ENCODE peak calls at places on chromosome 21, in ten cellular contexts. A, M, B, Q, H, G, T, W, C and F are unnamed samples.

GRCh38 chr21:38664315-38664714 is 141.4 kb upstream of the ETS2 start:
- DNase-seq in A (no peak), Q (no peak), M (peak), W (no peak), C (no peak), T (no peak), G (no peak), H (no peak), B (no peak), F (no peak)

GRCh38 chr21:38591138-38591537 is 92.9 kb upstream of the ERG start:
- DNase-seq in A (no peak), C (no peak), B (no peak), W (no peak), T (no peak), M (no peak), G (no peak), H (no peak), Q (no peak), F (no peak)

GRCh38 chr21:38806153-38806941 is 618 bp downstream of the ETS2 start:
- DNase-seq in C (no peak), M (peak), Q (peak), W (no peak), B (no peak), A (no peak), G (peak), T (no peak), H (no peak), F (no peak)

GRCh38 chr21:17461582-17461981 is 51.3 kb upstream of the CXADR start:
- DNase-seq in W (peak), T (no peak), A (peak), Q (no peak), B (no peak), G (no peak), M (no peak), H (peak), C (no peak), F (peak)

GRCh38 chr21:23093259-23093658 is 2095.1 kb downstream of the NCAM2 start:
- DNase-seq in C (no peak), W (no peak), M (no peak), G (no peak), T (no peak), H (no peak), Q (no peak), B (no peak), A (no peak), F (no peak)

GRCh38 chr21:38219049-38219628 is 37.7 kb upstream of the KCNJ15 start:
- DNase-seq in Q (peak), W (peak), A (peak), M (peak), B (no peak), G (peak), T (peak), H (peak), C (peak), F (peak)

GRCh38 chr21:16302851-16303282 is 573.1 kb downstream of the USP25 start:
- DNase-seq in C (no peak), M (no peak), G (peak), Q (no peak), H (peak), B (no peak), T (no peak), W (peak), A (no peak), F (peak)

GRCh38 chr21:21921410-21922232 is 923.4 kb downstream of the NCAM2 start:
- DNase-seq in W (no peak), M (no peak), Q (peak), B (no peak), A (peak), C (no peak), H (peak), G (no peak), T (no peak), F (peak)

GRCh38 chr21:39961251-39961650 is 94.0 kb downstream of the PCP4 start:
- DNase-seq in C (no peak), Q (no peak), G (no peak), T (no peak), A (no peak), H (no peak), M (no peak), W (no peak), B (no peak), F (no peak)

GRCh38 chr21:26140185-26140584 is 30.4 kb downstream of the APP start:
- DNase-seq in Q (peak), W (peak), A (peak), M (no peak), G (peak), T (no peak), H (peak), B (no peak), C (no peak), F (peak)

GRCh38 chr21:32844653-32845443 is 73.3 kb upstream of the PAXBP1 start:
- DNase-seq in M (no peak), W (no peak), G (no peak), T (no peak), Q (peak), H (peak), C (no peak), A (peak), B (no peak), F (peak)

DNA sequence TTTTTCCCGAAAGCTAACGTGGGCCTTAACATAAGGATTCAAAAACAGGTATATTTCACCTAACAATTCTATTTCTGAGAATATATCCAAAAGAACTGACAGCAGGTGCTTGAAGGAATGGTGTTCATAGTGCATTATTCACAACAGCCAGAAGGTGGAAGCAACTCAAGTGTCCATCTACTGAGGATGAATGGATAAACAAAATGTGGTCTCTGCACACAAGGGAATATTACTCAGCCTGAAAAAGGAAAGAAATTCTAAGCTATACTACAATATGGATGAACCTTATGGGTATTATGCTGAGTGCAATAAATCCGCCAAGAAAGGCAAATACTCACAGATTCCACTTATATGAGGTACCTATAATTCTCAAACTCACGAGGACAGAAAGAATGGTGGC is 6.1 kb upstream of the RIPPLY3 start:
- DNase-seq in B (no peak), H (no peak), Q (peak), G (no peak), C (no peak), W (no peak), A (no peak), T (no peak), M (no peak), F (no peak)
- TF ChIP-seq CTCF in B (no peak), H (peak), Q (no peak), G (no peak), C (no peak), W (no peak), A (peak), T (no peak), M (no peak), F (peak)

DNA sequence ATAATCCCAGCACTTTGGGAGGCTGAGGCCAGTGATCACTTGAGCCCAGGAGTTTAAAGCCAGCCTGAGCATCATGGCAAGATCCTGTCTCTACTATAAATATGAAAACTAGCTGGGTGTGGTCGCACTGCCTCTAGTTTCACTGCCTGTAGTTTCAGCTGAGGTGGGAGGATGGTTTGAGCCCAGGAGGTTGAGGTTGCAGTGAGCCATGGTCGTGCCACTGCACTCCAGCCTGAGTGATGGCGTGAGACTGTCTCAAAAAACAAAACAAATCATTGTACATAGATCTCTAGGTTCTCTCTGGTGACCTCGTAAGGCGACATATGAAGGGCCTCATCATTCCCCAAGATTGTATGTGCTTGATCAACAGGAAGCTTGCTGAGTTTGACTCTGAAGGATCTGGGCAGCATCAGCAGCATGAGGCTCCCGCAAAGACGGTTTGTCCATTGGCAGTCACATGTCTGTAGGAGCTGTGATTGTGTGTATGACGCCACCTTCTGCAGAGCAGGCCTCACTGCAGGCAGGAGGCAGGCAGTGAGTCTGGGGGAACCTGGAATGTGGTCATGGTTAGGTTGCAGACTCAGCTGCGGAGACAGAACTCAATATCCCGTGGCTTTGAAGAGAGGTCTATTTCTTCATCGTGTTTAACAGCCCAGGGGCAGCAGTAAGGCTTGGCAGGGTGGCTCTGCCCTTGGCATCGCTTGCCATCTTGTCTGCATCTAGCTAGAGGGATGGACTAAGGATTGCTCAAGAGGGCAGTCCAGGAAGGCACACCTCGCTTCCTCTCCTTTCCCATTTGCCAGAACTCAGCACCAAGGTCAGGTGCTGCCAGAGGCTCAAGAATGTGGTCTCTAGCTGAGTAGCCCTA is 13.9 kb downstream of the ATP5PO start:
- DNase-seq in Q (peak), H (peak), G (peak), C (peak), B (no peak), W (peak), M (peak), A (peak), T (peak), F (peak)
- TF ChIP-seq CTCF in Q (peak), H (peak), G (no peak), C (peak), B (peak), W (peak), M (peak), A (peak), T (peak), F (peak)

DNA sequence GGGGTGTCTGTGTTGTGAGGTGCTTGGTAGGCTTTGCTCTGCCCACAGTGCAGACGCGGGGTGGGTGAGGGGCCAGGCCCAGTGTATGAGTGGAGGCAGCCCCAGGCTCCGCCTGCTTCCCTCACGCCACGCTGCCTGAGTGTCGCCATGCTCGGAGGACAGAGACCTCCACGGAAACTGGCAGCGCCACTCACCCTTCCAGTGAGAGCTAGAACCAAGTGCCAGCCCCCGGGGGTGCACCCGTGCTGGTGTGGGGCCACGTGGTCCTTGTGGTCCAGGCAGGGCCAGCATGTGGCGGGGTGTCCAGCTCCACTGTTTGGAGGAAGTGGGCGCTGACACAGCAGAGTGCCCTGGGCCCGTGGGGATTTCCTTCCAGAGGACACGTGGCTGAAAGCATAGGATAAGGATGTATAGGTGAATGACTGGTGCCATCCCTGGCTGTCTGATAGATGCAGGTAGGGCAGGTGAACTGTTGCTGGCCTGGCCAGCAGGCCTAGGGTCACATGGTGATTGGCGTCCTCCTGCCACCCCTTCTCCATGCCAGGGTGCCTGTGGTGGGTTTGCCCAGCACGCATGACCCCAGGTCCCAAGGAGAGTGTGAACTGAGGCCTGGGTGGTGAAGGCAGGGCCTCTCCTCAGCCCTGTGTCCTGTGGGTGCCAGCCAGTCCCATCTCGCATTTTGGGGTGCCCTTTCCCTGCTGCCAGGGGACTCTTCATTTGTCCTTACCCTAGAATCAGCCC is 3.8 kb downstream of the LRRC3 start:
- DNase-seq in M (no peak), C (no peak), W (no peak), B (no peak), G (peak), A (no peak), Q (no peak), H (no peak), T (no peak), F (no peak)
- TF ChIP-seq CTCF in M (no peak), C (no peak), W (no peak), B (no peak), G (no peak), A (no peak), Q (no peak), H (no peak), T (no peak), F (no peak)

GRCh38 chr21:42144679-42145568 is 73.8 kb downstream of the UMODL1 start:
- DNase-seq in Q (no peak), B (no peak), T (no peak), H (no peak), M (no peak), W (no peak), G (peak), A (no peak), C (no peak), F (no peak)
- TF ChIP-seq CTCF in Q (no peak), B (no peak), T (no peak), H (no peak), M (no peak), W (no peak), G (no peak), A (no peak), C (no peak), F (no peak)

DNA sequence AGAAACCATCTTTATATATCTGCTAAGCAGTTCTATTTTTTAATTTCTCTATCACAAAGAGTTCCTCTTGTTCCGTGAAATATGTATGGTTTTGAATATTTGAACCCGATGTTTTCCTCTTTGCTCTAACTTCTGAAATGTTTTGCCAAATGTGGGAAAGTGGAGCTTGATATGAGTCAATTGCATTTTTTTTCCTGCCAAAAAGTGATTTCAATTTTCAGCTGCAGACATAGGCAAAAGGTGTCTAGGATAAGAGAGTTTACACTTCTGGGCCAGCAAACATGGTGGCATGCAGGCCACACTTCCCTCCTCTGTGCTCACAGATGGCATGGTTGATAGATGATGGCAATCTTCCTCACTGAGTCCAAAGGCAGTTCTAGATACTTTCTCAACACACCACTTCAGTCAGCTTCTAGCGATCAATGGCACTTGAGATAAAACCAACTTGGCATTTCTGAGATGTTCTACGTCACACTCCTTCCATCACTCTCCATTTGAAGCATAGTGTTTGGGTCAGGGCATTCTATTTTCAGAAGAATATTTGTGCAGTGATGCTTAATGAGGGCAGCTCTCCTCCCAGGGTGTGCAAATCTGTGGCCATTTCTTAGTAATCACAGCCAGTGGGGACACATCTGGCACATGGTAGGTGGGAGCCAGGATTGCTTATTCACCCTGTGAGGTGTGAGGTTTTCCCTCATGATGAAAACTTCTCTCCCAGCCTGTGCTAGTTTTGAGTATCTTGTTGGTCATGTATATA is 54.4 kb upstream of the SCAF4 start:
- DNase-seq in C (no peak), B (no peak), T (no peak), M (no peak), A (no peak), G (no peak), H (no peak), W (no peak), Q (no peak), F (no peak)
- TF ChIP-seq CTCF in C (no peak), B (no peak), T (no peak), M (no peak), A (no peak), G (no peak), H (no peak), W (no peak), Q (no peak), F (no peak)

GRCh38 chr21:44299458-44300261 is at the start of gene PFKL:
- DNase-seq in Q (peak), M (peak), H (peak), C (peak), A (peak), T (peak), W (peak), G (peak), B (no peak), F (peak)
- TF ChIP-seq CTCF in Q (no peak), M (no peak), H (no peak), C (no peak), A (no peak), T (peak), W (no peak), G (no peak), B (no peak), F (no peak)

DNA sequence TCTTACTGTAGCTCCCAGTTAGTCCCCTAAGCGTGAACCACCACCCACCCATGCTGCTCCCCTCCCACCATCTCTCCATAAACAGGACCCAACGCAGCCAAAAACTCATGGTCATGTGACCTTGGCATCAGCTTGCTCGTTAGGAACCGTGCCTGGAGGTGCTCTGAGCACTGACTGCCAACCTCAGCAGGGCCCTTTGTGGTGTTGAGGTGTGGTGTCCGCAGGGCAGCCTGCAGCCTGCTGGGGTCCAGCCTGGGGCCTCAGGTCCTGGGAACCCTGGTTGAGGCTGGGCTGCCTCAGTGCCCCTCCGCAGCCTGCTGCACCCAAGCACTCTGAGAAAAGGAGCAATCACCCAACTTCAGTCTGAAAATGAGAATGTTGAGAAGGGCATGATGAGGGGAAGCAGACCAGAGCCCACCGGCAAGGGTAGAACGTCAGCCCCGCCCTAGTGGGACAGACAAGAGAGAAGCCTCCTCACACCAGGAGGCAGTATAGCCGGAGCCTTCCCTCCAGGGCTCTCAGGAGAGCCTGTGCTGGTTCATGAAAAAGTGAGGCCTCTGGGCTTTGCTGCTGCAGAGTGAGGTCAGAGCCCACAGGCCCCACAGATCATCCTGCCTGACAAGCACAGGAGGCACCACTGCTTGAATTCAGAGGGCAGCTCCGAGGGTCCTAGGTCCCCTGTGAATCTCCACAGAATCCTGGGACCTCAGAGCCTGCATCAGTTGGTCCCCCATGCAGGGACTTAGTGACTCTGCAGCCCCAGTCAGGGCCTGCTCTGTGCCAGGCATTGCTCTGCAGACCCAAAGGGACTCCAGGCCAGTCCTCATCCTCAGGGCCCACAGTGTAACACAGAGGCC is 4.9 kb upstream of the COL6A2 start:
- DNase-seq in B (no peak), G (peak), M (no peak), Q (no peak), T (no peak), A (no peak), C (peak), H (no peak), W (no peak), F (peak)
- TF ChIP-seq CTCF in B (no peak), G (no peak), M (no peak), Q (no peak), T (no peak), A (peak), C (no peak), H (no peak), W (no peak), F (peak)